ENCODE peak calls at places on chromosomes 13 and 19, in seven cellular contexts. One of them, this sample, is unnamed.

GRCh38 chr19:18425515-18426415 is 6.6 kb downstream of the SSBP4 start:
- DNase-seq in GM19239: no peak
- DNase-seq in T47D: no peak
- DNase-seq in GM18507: no peak
- DNase-seq in NCI-H345: no peak
- DNase-seq in BE2C: peak; percentile 12
- DNase-seq in C1 segment of cervical spinal cord: no peak
- DNase-seq in this sample: no peak

GRCh38 chr19:48319647-48320537 is 5.5 kb upstream of the EMP3 start:
- DNase-seq in NCI-H345: peak; percentile 60
- DNase-seq in C1 segment of cervical spinal cord: peak; percentile 78
- DNase-seq in GM19239: no peak
- DNase-seq in GM18507: no peak
- DNase-seq in T47D: peak; percentile 83
- DNase-seq in BE2C: peak; percentile 91
- DNase-seq in this sample: peak; percentile 93

GRCh38 chr13:70714993-70715392 is 606.7 kb upstream of the KLHL1 start:
- DNase-seq in NCI-H345: no peak
- DNase-seq in BE2C: no peak
- DNase-seq in GM19239: no peak
- DNase-seq in GM18507: no peak
- DNase-seq in C1 segment of cervical spinal cord: no peak
- DNase-seq in T47D: no peak
- DNase-seq in this sample: peak; percentile 31

GRCh38 chr13:106738279-106738678 is 170.3 kb upstream of the ARGLU1 start:
- DNase-seq in NCI-H345: no peak
- DNase-seq in T47D: no peak
- DNase-seq in C1 segment of cervical spinal cord: no peak
- DNase-seq in GM18507: no peak
- DNase-seq in BE2C: no peak
- DNase-seq in GM19239: no peak
- DNase-seq in this sample: peak; percentile 70

GRCh38 chr13:40116008-40116407 is 460.5 kb downstream of the COG6 start:
- DNase-seq in C1 segment of cervical spinal cord: no peak
- DNase-seq in GM19239: peak; percentile 19
- DNase-seq in NCI-H345: no peak
- DNase-seq in T47D: no peak
- DNase-seq in GM18507: peak; percentile 17
- DNase-seq in BE2C: no peak
- DNase-seq in this sample: no peak

GRCh38 chr13:96551540-96551939 is 442.7 kb downstream of the OXGR1 start:
- DNase-seq in NCI-H345: peak; percentile 80
- DNase-seq in T47D: peak; percentile 62
- DNase-seq in C1 segment of cervical spinal cord: no peak
- DNase-seq in BE2C: no peak
- DNase-seq in GM19239: no peak
- DNase-seq in GM18507: no peak
- DNase-seq in this sample: no peak

GRCh38 chr13:23411706-23412105 is 21.8 kb downstream of the SACS start:
- DNase-seq in BE2C: no peak
- DNase-seq in GM18507: no peak
- DNase-seq in T47D: no peak
- DNase-seq in NCI-H345: no peak
- DNase-seq in C1 segment of cervical spinal cord: no peak
- DNase-seq in GM19239: no peak
- DNase-seq in this sample: no peak

GRCh38 chr19:38055655-38056521 is 148.9 kb downstream of the SIPA1L3 start:
- DNase-seq in C1 segment of cervical spinal cord: no peak
- DNase-seq in T47D: peak; percentile 22
- DNase-seq in BE2C: no peak
- DNase-seq in GM18507: no peak
- DNase-seq in NCI-H345: peak; percentile 89
- DNase-seq in GM19239: no peak
- DNase-seq in this sample: peak; percentile 43

GRCh38 chr13:26221399-26221720 is 754 bp downstream of the RNF6 start:
- DNase-seq in GM18507: no peak
- DNase-seq in T47D: no peak
- DNase-seq in C1 segment of cervical spinal cord: no peak
- DNase-seq in NCI-H345: peak; percentile 63
- DNase-seq in BE2C: no peak
- DNase-seq in GM19239: no peak
- DNase-seq in this sample: no peak

GRCh38 chr19:19749332-19750130 is 16.6 kb upstream of the ZNF14 start:
- DNase-seq in BE2C: no peak
- DNase-seq in GM19239: no peak
- DNase-seq in C1 segment of cervical spinal cord: no peak
- DNase-seq in NCI-H345: no peak
- DNase-seq in GM18507: no peak
- DNase-seq in T47D: no peak
- DNase-seq in this sample: no peak

GRCh38 chr19:40322951-40323615 is 25.1 kb downstream of the C19orf47 start:
- DNase-seq in NCI-H345: no peak
- DNase-seq in T47D: no peak
- DNase-seq in GM19239: no peak
- DNase-seq in C1 segment of cervical spinal cord: no peak
- DNase-seq in GM18507: no peak
- DNase-seq in BE2C: no peak
- DNase-seq in this sample: no peak

GRCh38 chr13:114101325-114101821 is 31.1 kb downstream of the RASA3 start:
- DNase-seq in T47D: no peak
- DNase-seq in NCI-H345: no peak
- DNase-seq in GM19239: no peak
- DNase-seq in GM18507: no peak
- DNase-seq in BE2C: no peak
- DNase-seq in C1 segment of cervical spinal cord: no peak
- DNase-seq in this sample: no peak

GRCh38 chr13:31048521-31048920 is 113.2 kb downstream of the HSPH1 start:
- DNase-seq in T47D: peak; percentile 34
- DNase-seq in GM19239: no peak
- DNase-seq in C1 segment of cervical spinal cord: no peak
- DNase-seq in GM18507: no peak
- DNase-seq in BE2C: no peak
- DNase-seq in NCI-H345: no peak
- DNase-seq in this sample: no peak

GRCh38 chr13:73803997-73804396 is 330.2 kb downstream of the KLF12 start:
- DNase-seq in T47D: no peak
- DNase-seq in GM18507: no peak
- DNase-seq in GM19239: no peak
- DNase-seq in BE2C: no peak
- DNase-seq in C1 segment of cervical spinal cord: no peak
- DNase-seq in NCI-H345: no peak
- DNase-seq in this sample: peak; percentile 57

GRCh38 chr19:35030257-35031071 is at the start of gene SCN1B:
- DNase-seq in GM19239: no peak
- DNase-seq in T47D: peak; percentile 63
- DNase-seq in C1 segment of cervical spinal cord: peak; percentile 66
- DNase-seq in BE2C: peak; percentile 75
- DNase-seq in GM18507: no peak
- DNase-seq in NCI-H345: peak; percentile 68
- DNase-seq in this sample: peak; percentile 73

GRCh38 chr19:4393947-4394590 is 6.3 kb downstream of the SH3GL1 start:
- DNase-seq in GM19239: no peak
- DNase-seq in NCI-H345: no peak
- DNase-seq in T47D: no peak
- DNase-seq in C1 segment of cervical spinal cord: no peak
- DNase-seq in GM18507: no peak
- DNase-seq in BE2C: no peak
- DNase-seq in this sample: no peak

GRCh38 chr13:111911141-111911720 is 155.7 kb upstream of the SOX1 start:
- DNase-seq in GM19239: no peak
- DNase-seq in C1 segment of cervical spinal cord: no peak
- DNase-seq in BE2C: no peak
- DNase-seq in NCI-H345: no peak
- DNase-seq in T47D: no peak
- DNase-seq in GM18507: no peak
- DNase-seq in this sample: no peak

GRCh38 chr19:17688853-17689595 is 870 bp upstream of the UNC13A start:
- DNase-seq in BE2C: no peak
- DNase-seq in GM19239: no peak
- DNase-seq in GM18507: no peak
- DNase-seq in T47D: no peak
- DNase-seq in C1 segment of cervical spinal cord: no peak
- DNase-seq in NCI-H345: no peak
- DNase-seq in this sample: no peak

GRCh38 chr13:25473864-25474263 is 102.1 kb downstream of the ATP8A2 start:
- DNase-seq in GM19239: no peak
- DNase-seq in BE2C: no peak
- DNase-seq in GM18507: no peak
- DNase-seq in NCI-H345: no peak
- DNase-seq in T47D: no peak
- DNase-seq in C1 segment of cervical spinal cord: no peak
- DNase-seq in this sample: no peak

GRCh38 chr19:43644181-43644580 is 4.5 kb upstream of the CADM4 start:
- DNase-seq in NCI-H345: no peak
- DNase-seq in BE2C: no peak
- DNase-seq in C1 segment of cervical spinal cord: no peak
- DNase-seq in GM18507: no peak
- DNase-seq in GM19239: no peak
- DNase-seq in T47D: no peak
- DNase-seq in this sample: no peak

GRCh38 chr13:94933230-94933751 is 220.9 kb upstream of the SOX21 start:
- DNase-seq in NCI-H345: no peak
- DNase-seq in GM19239: no peak
- DNase-seq in C1 segment of cervical spinal cord: no peak
- DNase-seq in BE2C: no peak
- DNase-seq in GM18507: no peak
- DNase-seq in T47D: no peak
- DNase-seq in this sample: no peak

GRCh38 chr13:76812971-76813691 is 73.1 kb downstream of the KCTD12 start:
- DNase-seq in GM18507: no peak
- DNase-seq in BE2C: no peak
- DNase-seq in NCI-H345: no peak
- DNase-seq in T47D: no peak
- DNase-seq in C1 segment of cervical spinal cord: peak; percentile 11
- DNase-seq in GM19239: no peak
- DNase-seq in this sample: no peak